ENCODE peak calls at places on chromosome 11, in nine cellular contexts. Q, V, W, L, N, X, C, J and U are unnamed samples. For H3K4me1, the result is how much of the 10 kb centered on the place peaks cover.

GRCh38 chr11:10969387-10969786 is 111.5 kb upstream of the ZBED5 start:
- DNase-seq in N (no peak), J (no peak), Q (no peak), X (no peak), W (no peak), L (no peak), V (no peak), C (no peak), U (no peak)

GRCh38 chr11:63920870-63921417 is 4.0 kb upstream of the RCOR2 start:
- DNase-seq in W (peak), L (no peak), N (peak), V (no peak), X (no peak), J (no peak), Q (no peak), C (no peak), U (no peak)

GRCh38 chr11:29029452-29029851 is 921.3 kb downstream of the METTL15 start:
- DNase-seq in X (no peak), V (no peak), W (no peak), L (no peak), N (no peak), C (no peak), Q (no peak), J (no peak), U (no peak)

GRCh38 chr11:117717485-117718314 is 79.3 kb downstream of the DSCAML1 start:
- DNase-seq in C (peak), W (peak), V (peak), J (peak), L (peak), X (peak), Q (peak), N (peak), U (no peak)

GRCh38 chr11:10139081-10139480 is 154.9 kb downstream of the SBF2 start:
- DNase-seq in Q (no peak), L (no peak), W (no peak), V (no peak), X (no peak), N (no peak), J (no peak), C (no peak), U (no peak)

GRCh38 chr11:1389932-1390587 is at the start of gene BRSK2:
- DNase-seq in L (no peak), J (no peak), X (peak), Q (peak), W (no peak), N (no peak), V (no peak), C (no peak), U (peak)

GRCh38 chr11:554824-555499 is 5.6 kb downstream of the LMNTD2 start:
- DNase-seq in X (peak), V (no peak), L (no peak), C (peak), J (peak), W (peak), Q (peak), N (peak), U (peak)

GRCh38 chr11:116329354-116330090 is 443.3 kb downstream of the BUD13 start:
- DNase-seq in W (peak), C (no peak), N (no peak), X (no peak), Q (no peak), V (no peak), J (no peak), L (no peak), U (no peak)

GRCh38 chr11:75051043-75051442 is 45.6 kb downstream of the OR2AT4 start:
- DNase-seq in Q (no peak), L (no peak), N (no peak), W (no peak), X (no peak), V (no peak), J (no peak), C (no peak), U (no peak)

GRCh38 chr11:118996926-118997626 is 862 bp upstream of the CENATAC start:
- DNase-seq in V (no peak), N (no peak), J (no peak), W (peak), C (no peak), L (no peak), Q (no peak), X (no peak), U (no peak)

GRCh38 chr11:122807731-122808485 is 30.4 kb upstream of the CRTAM start:
- DNase-seq in X (no peak), N (no peak), V (no peak), L (no peak), C (no peak), W (no peak), Q (no peak), J (no peak), U (no peak)

GRCh38 chr11:58691675-58692074 is 40.1 kb downstream of the GLYAT start:
- DNase-seq in V (no peak), J (no peak), L (no peak), X (no peak), W (no peak), N (no peak), Q (no peak), C (no peak), U (no peak)

GRCh38 chr11:72375241-72375640 is 59.1 kb downstream of the CLPB start:
- DNase-seq in C (no peak), N (no peak), Q (no peak), W (no peak), J (no peak), X (no peak), V (no peak), L (no peak), U (no peak)

GRCh38 chr11:59553323-59553722 is 42.0 kb downstream of the OR4D9 start:
- DNase-seq in C (no peak), L (no peak), W (peak), Q (no peak), V (no peak), J (no peak), X (no peak), N (no peak), U (no peak)

GRCh38 chr11:8219257-8220021 is 44.2 kb downstream of the LMO1 start:
- DNase-seq in Q (peak), J (no peak), X (peak), N (peak), C (no peak), W (peak), V (no peak), L (no peak), U (no peak)

GRCh38 chr11:67270256-67271211 is 4.3 kb downstream of the GRK2 start:
- DNase-seq in N (peak), L (peak), W (peak), J (no peak), C (peak), V (peak), Q (peak), X (peak), U (peak)

GRCh38 chr11:111419641-111420327 is 40.7 kb upstream of the POU2AF1 start:
- DNase-seq in Q (peak), X (peak), L (no peak), C (no peak), W (no peak), V (peak), N (no peak), J (no peak), U (no peak)

GRCh38 chr11:108758458-108758857 is 93.6 kb downstream of the DDX10 start:
- DNase-seq in X (no peak), C (no peak), J (no peak), N (no peak), Q (no peak), L (no peak), V (no peak), W (no peak), U (no peak)

GRCh38 chr11:84390441-84391078 is 1104.4 kb upstream of the CCDC90B start:
- DNase-seq in J (no peak), C (no peak), N (no peak), X (no peak), Q (no peak), W (peak), L (no peak), V (no peak), U (no peak)

DNA sequence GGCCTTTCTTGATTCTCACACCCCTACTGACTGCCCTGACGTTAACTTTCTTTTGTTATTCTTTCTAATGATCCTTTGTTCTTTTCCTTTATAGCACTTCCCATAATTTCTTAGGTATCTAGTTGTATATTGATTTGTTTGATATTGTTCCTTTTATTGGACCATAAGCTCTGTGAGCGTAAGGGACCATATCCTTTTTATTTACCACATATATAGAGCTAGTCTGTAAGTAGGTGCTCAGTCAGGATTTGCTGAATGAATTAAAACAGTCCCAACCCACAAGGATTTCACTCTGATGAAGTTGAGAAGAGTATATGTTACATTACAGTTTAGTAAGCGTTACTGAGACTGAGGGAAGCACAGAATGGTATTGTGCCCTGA is 68.8 kb downstream of the EMSY start:
- DNase-seq in C (no peak), Q (no peak), L (no peak), W (no peak), J (no peak), X (no peak), V (no peak), N (no peak), U (no peak)
- H3K27ac ChIP-seq in C (no peak), Q (no peak), L (no peak), W (no peak), J (no peak), X (no peak), V (no peak), N (no peak), U (no peak)

DNA sequence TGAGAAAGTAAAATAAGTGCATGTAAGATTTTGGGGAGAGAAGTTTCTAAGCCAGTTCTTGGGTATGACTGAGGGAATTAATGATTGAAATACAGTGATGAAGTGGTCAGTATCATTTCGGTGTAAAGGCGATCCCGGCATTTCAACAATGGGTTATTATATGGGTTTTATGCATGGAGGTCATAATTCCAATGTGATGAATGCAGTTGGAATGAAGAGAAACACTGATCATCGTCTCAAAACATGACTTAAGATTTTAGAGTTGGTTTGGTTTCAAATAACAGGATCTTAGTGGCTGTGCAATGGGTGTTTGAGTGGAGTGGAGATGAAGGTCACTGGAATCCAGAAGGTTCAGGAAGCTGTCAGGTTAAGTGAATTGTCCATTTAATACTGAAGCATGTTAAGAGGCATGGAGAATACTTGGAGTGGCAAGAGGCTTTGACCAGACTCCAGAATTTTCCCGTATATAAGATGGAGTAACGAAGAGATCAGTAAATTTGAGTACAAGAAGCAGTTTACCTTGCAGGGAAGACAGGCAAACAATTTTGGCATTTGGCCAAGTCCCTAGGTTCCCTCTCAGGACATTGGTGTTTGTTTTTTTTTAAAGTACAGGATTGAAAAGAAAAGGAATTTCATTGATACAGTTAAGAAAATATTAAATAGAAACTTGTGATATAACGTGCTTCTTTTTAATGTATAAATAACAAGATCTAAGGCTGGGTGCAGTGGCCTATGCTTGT is 96.4 kb upstream of the BIRC3 start:
- DNase-seq in J (no peak), V (no peak), W (no peak), N (no peak), C (no peak), X (no peak), L (no peak), Q (no peak), U (no peak)
- H3K4me1 ChIP-seq in J (under half), V (under half), W (under half), N (under half), C (under half), X (under half), L (under half), Q (under half), U (under half)

DNA sequence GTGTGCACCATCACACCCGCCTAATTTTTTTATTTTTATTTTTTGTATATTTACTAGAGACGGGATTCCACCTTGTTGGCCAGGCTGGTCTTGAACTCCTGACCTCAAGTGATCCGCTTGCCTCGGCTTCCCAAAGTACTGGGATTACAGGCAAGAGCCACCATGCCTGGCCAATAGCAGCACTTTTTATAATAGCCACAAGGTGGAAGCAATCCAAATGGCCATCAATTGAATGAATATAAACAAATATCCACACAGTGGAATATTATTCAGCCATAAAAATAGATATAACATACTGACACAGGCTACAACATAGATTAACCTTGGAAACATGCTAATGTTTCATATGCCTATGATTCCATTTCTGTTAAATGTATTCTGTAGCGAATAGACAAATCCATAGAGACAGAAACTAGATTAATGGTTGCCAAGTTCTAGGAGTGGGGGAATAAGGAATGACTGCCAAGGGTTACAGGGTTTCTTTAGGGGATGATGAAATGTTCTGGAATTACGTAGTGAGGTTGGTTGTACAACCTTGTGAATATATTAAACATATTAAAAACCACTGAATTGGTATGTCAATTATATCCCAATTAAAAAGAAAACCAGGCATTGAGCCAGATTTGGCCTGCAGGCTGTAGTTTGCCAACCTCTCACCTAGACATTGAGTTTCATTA is 4.8 kb downstream of the VPS51 start:
- DNase-seq in V (no peak), L (no peak), J (no peak), Q (no peak), X (no peak), W (no peak), C (no peak), N (no peak), U (no peak)
- TF ChIP-seq CTCF in V (no peak), L (no peak), J (no peak), Q (no peak), X (no peak), W (peak), C (no peak), N (no peak), U (no peak)

GRCh38 chr11:2807276-2807681 is 78.3 kb downstream of the CDKN1C start:
- DNase-seq in N (peak), C (peak), X (peak), V (peak), W (peak), L (peak), Q (peak), J (peak), U (peak)
- H3K27ac ChIP-seq in N (no peak), C (peak), X (peak), V (peak), W (no peak), L (peak), Q (peak), J (peak), U (no peak)

GRCh38 chr11:12007769-12008737 is at the start of gene DKK3:
- DNase-seq in X (no peak), C (peak), Q (no peak), W (peak), J (no peak), L (no peak), N (no peak), V (no peak), U (no peak)
- H3K4me1 ChIP-seq in X (under half), C (under half), Q (under half), W (under half), J (half or more), L (under half), N (under half), V (under half), U (under half)